ENCODE peak calls at places on chromosome 16, in five cellular contexts. One of them, this sample, is unnamed.

GRCh38 chr16:8173111-8173644 is 417.1 kb downstream of the TMEM114 start:
- DNase-seq in PC-3: peak; percentile 68
- DNase-seq in kidney epithelial cell: peak; percentile 10
- DNase-seq in HL-60: peak; percentile 68
- DNase-seq in K562: peak; percentile 85
- DNase-seq in this sample: no peak

GRCh38 chr16:68275611-68276191 is 11.4 kb downstream of the SLC7A6 start:
- DNase-seq in PC-3: no peak
- DNase-seq in kidney epithelial cell: no peak
- DNase-seq in HL-60: no peak
- DNase-seq in K562: no peak
- DNase-seq in this sample: peak; percentile 72

GRCh38 chr16:87053016-87053982 is 263.9 kb downstream of the C16orf95 start:
- DNase-seq in PC-3: no peak
- DNase-seq in kidney epithelial cell: no peak
- DNase-seq in HL-60: no peak
- DNase-seq in K562: peak; percentile 89
- DNase-seq in this sample: no peak

GRCh38 chr16:86836503-86837125 is 258.3 kb downstream of the FOXL1 start:
- DNase-seq in PC-3: peak; percentile 51
- DNase-seq in kidney epithelial cell: no peak
- DNase-seq in HL-60: no peak
- DNase-seq in K562: no peak
- DNase-seq in this sample: no peak

GRCh38 chr16:14148569-14148968 is 77.5 kb downstream of the MRTFB start:
- DNase-seq in PC-3: no peak
- DNase-seq in kidney epithelial cell: no peak
- DNase-seq in HL-60: no peak
- DNase-seq in K562: no peak
- DNase-seq in this sample: no peak

GRCh38 chr16:47311738-47312505 is 148.9 kb downstream of the ITFG1 start:
- DNase-seq in PC-3: peak; percentile 61
- DNase-seq in kidney epithelial cell: peak; percentile 39
- DNase-seq in HL-60: no peak
- DNase-seq in K562: no peak
- DNase-seq in this sample: no peak

GRCh38 chr16:6857575-6857974 is 475.1 kb upstream of the RBFOX1 start:
- DNase-seq in PC-3: no peak
- DNase-seq in kidney epithelial cell: no peak
- DNase-seq in HL-60: no peak
- DNase-seq in K562: no peak
- DNase-seq in this sample: no peak

GRCh38 chr16:53822936-53823529 is 119.1 kb downstream of the FTO start:
- DNase-seq in PC-3: peak; percentile 36
- DNase-seq in kidney epithelial cell: no peak
- DNase-seq in HL-60: no peak
- DNase-seq in K562: no peak
- DNase-seq in this sample: no peak

GRCh38 chr16:24850289-24850931 is 4.6 kb downstream of the SLC5A11 start:
- DNase-seq in PC-3: peak; percentile 73
- DNase-seq in kidney epithelial cell: no peak
- DNase-seq in HL-60: no peak
- DNase-seq in K562: no peak
- DNase-seq in this sample: no peak

GRCh38 chr16:27330542-27330941 is 16.8 kb downstream of the IL4R start:
- DNase-seq in PC-3: no peak
- DNase-seq in kidney epithelial cell: no peak
- DNase-seq in HL-60: no peak
- DNase-seq in K562: no peak
- DNase-seq in this sample: no peak

GRCh38 chr16:87161822-87162676 is 155.1 kb downstream of the C16orf95 start:
- DNase-seq in PC-3: no peak
- DNase-seq in kidney epithelial cell: no peak
- DNase-seq in HL-60: no peak
- DNase-seq in K562: no peak
- DNase-seq in this sample: no peak

GRCh38 chr16:22284637-22285515 is 12.3 kb upstream of the POLR3E start:
- DNase-seq in PC-3: no peak
- DNase-seq in kidney epithelial cell: no peak
- DNase-seq in HL-60: no peak
- DNase-seq in K562: no peak
- DNase-seq in this sample: no peak

DNA sequence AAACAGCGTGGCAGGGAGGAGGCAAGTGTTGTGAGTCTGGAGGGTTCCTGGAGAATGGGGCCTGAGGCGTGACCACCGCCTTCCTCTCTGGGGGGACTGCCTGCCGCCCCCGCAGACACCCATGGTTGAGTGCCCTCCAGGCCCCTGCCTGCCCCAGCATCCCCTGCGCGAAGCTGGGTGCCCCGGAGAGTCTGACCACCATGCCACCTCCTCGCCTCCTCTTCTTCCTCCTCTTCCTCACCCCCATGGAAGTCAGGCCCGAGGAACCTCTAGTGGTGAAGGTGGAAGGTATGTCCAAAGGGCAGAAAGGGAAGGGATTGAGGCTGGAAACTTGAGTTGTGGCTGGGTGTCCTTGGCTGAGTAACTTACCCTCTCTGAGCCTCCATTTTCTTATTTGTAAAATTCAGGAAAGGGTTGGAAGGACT is at the start of gene CD19:
- DNase-seq in PC-3: no peak
- DNase-seq in kidney epithelial cell: no peak
- DNase-seq in HL-60: no peak
- DNase-seq in K562: no peak
- DNase-seq in this sample: no peak
- TF ChIP-seq CTCF in PC-3: no peak
- TF ChIP-seq CTCF in kidney epithelial cell: no peak
- TF ChIP-seq CTCF in HL-60: no peak
- TF ChIP-seq CTCF in K562: no peak
- TF ChIP-seq CTCF in this sample: no peak

DNA sequence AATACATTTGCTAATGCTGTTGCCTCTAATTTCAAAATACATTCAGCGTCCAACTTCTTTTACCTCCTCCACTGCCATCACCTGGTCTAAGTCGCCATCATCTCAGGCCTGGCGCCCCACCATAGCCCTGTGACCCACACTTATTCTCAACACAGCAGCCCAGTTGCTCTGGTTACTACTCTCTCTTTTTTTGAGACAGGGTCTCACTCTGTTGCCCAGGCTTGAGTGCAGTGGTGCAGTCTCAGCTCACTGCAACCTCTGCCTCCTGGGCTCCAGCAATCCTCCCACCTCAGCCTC is 7.5 kb upstream of the NKD1 start:
- DNase-seq in PC-3: no peak
- DNase-seq in kidney epithelial cell: no peak
- DNase-seq in HL-60: no peak
- DNase-seq in K562: no peak
- DNase-seq in this sample: no peak
- H3K4me3 ChIP-seq in PC-3: no peak overlapping the region
- H3K4me3 ChIP-seq in kidney epithelial cell: no peak overlapping the region
- H3K4me3 ChIP-seq in HL-60: no peak overlapping the region
- H3K4me3 ChIP-seq in K562: no peak overlapping the region
- H3K4me3 ChIP-seq in this sample: no peak overlapping the region

GRCh38 chr16:81005644-81006471 is 827 bp downstream of the CMC2 start:
- DNase-seq in PC-3: peak; percentile 41
- DNase-seq in kidney epithelial cell: no peak
- DNase-seq in HL-60: no peak
- DNase-seq in K562: no peak
- DNase-seq in this sample: no peak

GRCh38 chr16:81004646-81005353 is 1.9 kb downstream of the CMC2 start:
- DNase-seq in PC-3: peak; percentile 77
- DNase-seq in kidney epithelial cell: no peak
- DNase-seq in HL-60: no peak
- DNase-seq in K562: peak; percentile 36
- DNase-seq in this sample: peak; percentile 45

GRCh38 chr16:81003610-81004460 is 2.9 kb downstream of the CMC2 start:
- DNase-seq in PC-3: no peak
- DNase-seq in kidney epithelial cell: no peak
- DNase-seq in HL-60: no peak
- DNase-seq in K562: no peak
- DNase-seq in this sample: no peak

GRCh38 chr16:81008151-81008789 is 1.3 kb downstream of the CENPN start:
- DNase-seq in PC-3: no peak
- DNase-seq in kidney epithelial cell: no peak
- DNase-seq in HL-60: no peak
- DNase-seq in K562: no peak
- DNase-seq in this sample: no peak

DNA sequence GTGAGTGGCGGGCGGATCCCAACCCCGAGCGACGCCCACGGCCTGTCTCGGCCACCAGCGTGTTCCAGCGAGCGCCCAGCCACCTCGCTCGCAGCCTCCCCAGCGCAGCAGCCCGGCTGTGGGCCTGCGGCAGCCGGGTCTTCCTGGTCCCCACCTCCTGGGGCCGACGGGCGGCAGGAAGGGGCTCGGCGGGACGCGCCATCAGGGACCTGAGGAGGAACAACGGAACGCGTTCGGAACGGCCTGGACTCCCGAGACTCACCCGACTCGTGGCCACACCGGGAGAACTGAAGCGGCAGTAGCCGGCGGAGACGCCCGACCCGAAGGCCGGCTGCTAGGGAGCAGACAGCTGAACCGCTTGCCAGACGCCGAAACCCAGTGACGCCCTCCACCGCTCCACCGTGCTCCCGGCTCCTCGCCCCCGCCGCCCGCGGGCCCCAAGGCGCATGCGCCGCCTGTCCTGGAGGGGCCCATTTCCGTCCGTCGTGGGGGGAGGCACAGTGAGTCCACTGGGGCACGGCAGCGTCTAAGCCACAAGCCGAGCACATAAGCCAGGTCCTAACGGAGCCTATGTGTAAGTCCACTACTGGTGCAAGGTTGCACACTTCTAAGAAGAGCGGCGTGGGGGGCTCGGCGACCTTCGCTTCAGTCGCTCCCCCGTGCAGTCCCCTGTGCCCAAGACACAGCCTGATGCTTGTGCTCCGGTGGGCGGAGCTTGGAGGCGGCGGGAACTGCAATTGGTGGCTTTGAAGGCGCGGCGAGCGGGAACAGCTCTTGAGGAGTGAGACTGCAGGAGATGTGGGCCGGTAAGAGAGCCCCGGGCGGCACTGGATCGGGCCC is at the start of the genes CENPN and CMC2:
- DNase-seq in PC-3: peak; percentile 93
- DNase-seq in kidney epithelial cell: peak; percentile 94
- DNase-seq in HL-60: no peak
- DNase-seq in K562: peak; percentile 95
- DNase-seq in this sample: peak; percentile 94
- TF ChIP-seq CTCF in PC-3: no peak
- TF ChIP-seq CTCF in kidney epithelial cell: no peak
- TF ChIP-seq CTCF in HL-60: no peak
- TF ChIP-seq CTCF in K562: no peak
- TF ChIP-seq CTCF in this sample: no peak

GRCh38 chr16:19524356-19524865 is 669 bp downstream of the CCP110 start:
- DNase-seq in PC-3: no peak
- DNase-seq in kidney epithelial cell: no peak
- DNase-seq in HL-60: no peak
- DNase-seq in K562: peak; percentile 14
- DNase-seq in this sample: no peak

GRCh38 chr16:19522369-19523159 is 666 bp upstream of the GDE1 start:
- DNase-seq in PC-3: peak; percentile 16
- DNase-seq in kidney epithelial cell: no peak
- DNase-seq in HL-60: no peak
- DNase-seq in K562: no peak
- DNase-seq in this sample: no peak

GRCh38 chr16:19523559-19524355 is at the start of gene CCP110:
- DNase-seq in PC-3: peak; percentile 94
- DNase-seq in kidney epithelial cell: peak; percentile 81
- DNase-seq in HL-60: peak; percentile 88
- DNase-seq in K562: peak; percentile 93
- DNase-seq in this sample: peak; percentile 89

GRCh38 chr16:19521471-19522368 is at the start of gene GDE1:
- DNase-seq in PC-3: peak; percentile 81
- DNase-seq in kidney epithelial cell: peak; percentile 57
- DNase-seq in HL-60: peak; percentile 80
- DNase-seq in K562: peak; percentile 96
- DNase-seq in this sample: peak; percentile 62

GRCh38 chr16:19523184-19523558 is 571 bp upstream of the CCP110 start:
- DNase-seq in PC-3: no peak
- DNase-seq in kidney epithelial cell: no peak
- DNase-seq in HL-60: no peak
- DNase-seq in K562: no peak
- DNase-seq in this sample: no peak
- H3K4me3 ChIP-seq in PC-3: no peak overlapping the region
- H3K4me3 ChIP-seq in kidney epithelial cell: no peak overlapping the region
- H3K4me3 ChIP-seq in HL-60: no peak overlapping the region
- H3K4me3 ChIP-seq in K562: no peak overlapping the region
- H3K4me3 ChIP-seq in this sample: no peak overlapping the region

GRCh38 chr16:83113317-83113716 is 486.5 kb downstream of the CDH13 start:
- DNase-seq in PC-3: no peak
- DNase-seq in kidney epithelial cell: no peak
- DNase-seq in HL-60: peak; percentile 1
- DNase-seq in K562: no peak
- DNase-seq in this sample: no peak
- TF ChIP-seq CTCF in PC-3: peak; percentile 40
- TF ChIP-seq CTCF in kidney epithelial cell: peak; percentile 71
- TF ChIP-seq CTCF in HL-60: peak; percentile 5
- TF ChIP-seq CTCF in K562: peak; percentile 46
- TF ChIP-seq CTCF in this sample: peak; percentile 55

GRCh38 chr16:3020604-3021448 is 658 bp downstream of the TNFRSF12A start:
- DNase-seq in PC-3: peak; percentile 88
- DNase-seq in kidney epithelial cell: no peak
- DNase-seq in HL-60: no peak
- DNase-seq in K562: peak; percentile 78
- DNase-seq in this sample: no peak

GRCh38 chr16:3023415-3023668 is 400 bp downstream of the HCFC1R1 start:
- DNase-seq in PC-3: peak; percentile 87
- DNase-seq in kidney epithelial cell: no peak
- DNase-seq in HL-60: no peak
- DNase-seq in K562: no peak
- DNase-seq in this sample: no peak

GRCh38 chr16:3022697-3023414 is 886 bp downstream of the HCFC1R1 start:
- DNase-seq in PC-3: no peak
- DNase-seq in kidney epithelial cell: no peak
- DNase-seq in HL-60: no peak
- DNase-seq in K562: peak; percentile 24
- DNase-seq in this sample: no peak

GRCh38 chr16:3021449-3022207 is 1.5 kb downstream of the TNFRSF12A start:
- DNase-seq in PC-3: peak; percentile 90
- DNase-seq in kidney epithelial cell: peak; percentile 80
- DNase-seq in HL-60: peak; percentile 71
- DNase-seq in K562: peak; percentile 84
- DNase-seq in this sample: no peak

DNA sequence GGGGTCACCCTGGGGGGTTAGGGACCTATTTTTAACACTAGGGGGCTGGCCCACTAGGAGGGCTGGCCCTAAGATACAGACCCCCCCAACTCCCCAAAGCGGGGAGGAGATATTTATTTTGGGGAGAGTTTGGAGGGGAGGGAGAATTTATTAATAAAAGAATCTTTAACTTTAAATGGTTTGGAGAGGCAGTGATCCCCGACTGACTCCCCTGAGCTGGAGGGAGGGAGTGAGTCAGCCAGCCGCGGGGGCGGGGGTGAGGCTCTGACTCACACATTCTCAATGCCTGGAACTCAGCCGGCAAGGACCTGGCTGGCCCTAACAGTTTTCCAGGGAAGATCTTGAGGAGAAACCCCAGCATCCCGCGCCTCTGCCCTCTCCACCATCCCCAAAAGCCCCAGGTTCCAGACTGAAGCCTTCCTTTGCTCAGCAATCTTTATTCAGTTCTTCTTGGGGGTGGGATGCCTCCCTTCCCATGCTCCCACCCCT is 1.5 kb downstream of the HCFC1R1 start:
- DNase-seq in PC-3: peak; percentile 89
- DNase-seq in kidney epithelial cell: peak; percentile 81
- DNase-seq in HL-60: no peak
- DNase-seq in K562: peak; percentile 82
- DNase-seq in this sample: no peak
- H3K4me3 ChIP-seq in PC-3: peak overlapping the region; percentile 94
- H3K4me3 ChIP-seq in kidney epithelial cell: peak overlapping the region; percentile 88
- H3K4me3 ChIP-seq in HL-60: peak overlapping the region; percentile 70
- H3K4me3 ChIP-seq in K562: peak overlapping the region; percentile 82
- H3K4me3 ChIP-seq in this sample: no peak overlapping the region

GRCh38 chr16:49424961-49425360 is 51.4 kb downstream of the C16orf78 start:
- DNase-seq in PC-3: no peak
- DNase-seq in kidney epithelial cell: no peak
- DNase-seq in HL-60: no peak
- DNase-seq in K562: no peak
- DNase-seq in this sample: no peak
- TF ChIP-seq CTCF in PC-3: no peak
- TF ChIP-seq CTCF in kidney epithelial cell: no peak
- TF ChIP-seq CTCF in HL-60: no peak
- TF ChIP-seq CTCF in K562: no peak
- TF ChIP-seq CTCF in this sample: no peak